ENCODE peak calls at places on chromosomes 6 and 20, in nine cellular contexts. One of them, this sample, is unnamed.

GRCh38 chr6:166949533-166950442 is 6.6 kb downstream of the RNASET2 start:
- DNase-seq in iPS-NIHi11: no peak
- DNase-seq in Right ventricle myocardium superior: no peak
- DNase-seq in GM03348: no peak
- DNase-seq in stimulated activated CD4-positive, alpha-beta T cell treated with anti-CD3 and anti-CD28 coated beads, Interleukin-2, amount 100 ng/mL, for 4 hours: no peak
- DNase-seq in sigmoid colon: no peak
- DNase-seq in ELR: no peak
- DNase-seq in NCI-H510A treated with DMSO at 0.1 percent for 48 hours: no peak
- DNase-seq in B cell: no peak
- DNase-seq in this sample: no peak

GRCh38 chr6:147693185-147693584 is 184.7 kb downstream of the SAMD5 start:
- DNase-seq in Right ventricle myocardium superior: no peak
- DNase-seq in sigmoid colon: no peak
- DNase-seq in stimulated activated CD4-positive, alpha-beta T cell treated with anti-CD3 and anti-CD28 coated beads, Interleukin-2, amount 100 ng/mL, for 4 hours: no peak
- DNase-seq in iPS-NIHi11: no peak
- DNase-seq in ELR: no peak
- DNase-seq in NCI-H510A treated with DMSO at 0.1 percent for 48 hours: no peak
- DNase-seq in B cell: no peak
- DNase-seq in GM03348: no peak
- DNase-seq in this sample: no peak

GRCh38 chr20:35404614-35405259 is 7.0 kb downstream of the UQCC1 start:
- DNase-seq in sigmoid colon: no peak
- DNase-seq in Right ventricle myocardium superior: no peak
- DNase-seq in iPS-NIHi11: no peak
- DNase-seq in GM03348: no peak
- DNase-seq in NCI-H510A treated with DMSO at 0.1 percent for 48 hours: no peak
- DNase-seq in ELR: no peak
- DNase-seq in stimulated activated CD4-positive, alpha-beta T cell treated with anti-CD3 and anti-CD28 coated beads, Interleukin-2, amount 100 ng/mL, for 4 hours: no peak
- DNase-seq in B cell: peak
- DNase-seq in this sample: no peak

GRCh38 chr6:31419842-31420241 is 16.4 kb downstream of the MICA start:
- DNase-seq in sigmoid colon: no peak
- DNase-seq in GM03348: no peak
- DNase-seq in Right ventricle myocardium superior: no peak
- DNase-seq in stimulated activated CD4-positive, alpha-beta T cell treated with anti-CD3 and anti-CD28 coated beads, Interleukin-2, amount 100 ng/mL, for 4 hours: no peak
- DNase-seq in B cell: no peak
- DNase-seq in NCI-H510A treated with DMSO at 0.1 percent for 48 hours: no peak
- DNase-seq in ELR: no peak
- DNase-seq in iPS-NIHi11: no peak
- DNase-seq in this sample: no peak

GRCh38 chr20:17228624-17229061 is 1.8 kb downstream of the PCSK2 start:
- DNase-seq in B cell: no peak
- DNase-seq in Right ventricle myocardium superior: no peak
- DNase-seq in ELR: no peak
- DNase-seq in NCI-H510A treated with DMSO at 0.1 percent for 48 hours: peak
- DNase-seq in GM03348: no peak
- DNase-seq in iPS-NIHi11: peak
- DNase-seq in sigmoid colon: no peak
- DNase-seq in stimulated activated CD4-positive, alpha-beta T cell treated with anti-CD3 and anti-CD28 coated beads, Interleukin-2, amount 100 ng/mL, for 4 hours: no peak
- DNase-seq in this sample: no peak

GRCh38 chr6:101011165-101011564 is 130.0 kb upstream of the ASCC3 start:
- DNase-seq in Right ventricle myocardium superior: no peak
- DNase-seq in NCI-H510A treated with DMSO at 0.1 percent for 48 hours: peak
- DNase-seq in iPS-NIHi11: no peak
- DNase-seq in stimulated activated CD4-positive, alpha-beta T cell treated with anti-CD3 and anti-CD28 coated beads, Interleukin-2, amount 100 ng/mL, for 4 hours: peak
- DNase-seq in B cell: peak
- DNase-seq in sigmoid colon: no peak
- DNase-seq in GM03348: no peak
- DNase-seq in ELR: peak
- DNase-seq in this sample: peak

GRCh38 chr20:11542645-11543044 is 375.0 kb upstream of the BTBD3 start:
- DNase-seq in NCI-H510A treated with DMSO at 0.1 percent for 48 hours: no peak
- DNase-seq in sigmoid colon: no peak
- DNase-seq in B cell: no peak
- DNase-seq in Right ventricle myocardium superior: no peak
- DNase-seq in GM03348: no peak
- DNase-seq in stimulated activated CD4-positive, alpha-beta T cell treated with anti-CD3 and anti-CD28 coated beads, Interleukin-2, amount 100 ng/mL, for 4 hours: no peak
- DNase-seq in ELR: no peak
- DNase-seq in iPS-NIHi11: no peak
- DNase-seq in this sample: no peak

GRCh38 chr20:19880256-19881079 is 122.4 kb downstream of the RIN2 start:
- DNase-seq in GM03348: no peak
- DNase-seq in stimulated activated CD4-positive, alpha-beta T cell treated with anti-CD3 and anti-CD28 coated beads, Interleukin-2, amount 100 ng/mL, for 4 hours: no peak
- DNase-seq in iPS-NIHi11: no peak
- DNase-seq in NCI-H510A treated with DMSO at 0.1 percent for 48 hours: no peak
- DNase-seq in sigmoid colon: no peak
- DNase-seq in ELR: peak
- DNase-seq in Right ventricle myocardium superior: no peak
- DNase-seq in B cell: no peak
- DNase-seq in this sample: no peak

GRCh38 chr6:152462716-152463115 is 174.4 kb downstream of the SYNE1 start:
- DNase-seq in ELR: no peak
- DNase-seq in stimulated activated CD4-positive, alpha-beta T cell treated with anti-CD3 and anti-CD28 coated beads, Interleukin-2, amount 100 ng/mL, for 4 hours: no peak
- DNase-seq in B cell: no peak
- DNase-seq in iPS-NIHi11: no peak
- DNase-seq in NCI-H510A treated with DMSO at 0.1 percent for 48 hours: no peak
- DNase-seq in Right ventricle myocardium superior: no peak
- DNase-seq in GM03348: no peak
- DNase-seq in sigmoid colon: no peak
- DNase-seq in this sample: no peak

GRCh38 chr6:22826961-22827360 is 257.6 kb downstream of the HDGFL1 start:
- DNase-seq in stimulated activated CD4-positive, alpha-beta T cell treated with anti-CD3 and anti-CD28 coated beads, Interleukin-2, amount 100 ng/mL, for 4 hours: no peak
- DNase-seq in Right ventricle myocardium superior: no peak
- DNase-seq in B cell: no peak
- DNase-seq in sigmoid colon: no peak
- DNase-seq in iPS-NIHi11: no peak
- DNase-seq in NCI-H510A treated with DMSO at 0.1 percent for 48 hours: no peak
- DNase-seq in ELR: no peak
- DNase-seq in GM03348: no peak
- DNase-seq in this sample: peak

GRCh38 chr20:5796369-5797040 is 46.3 kb downstream of the SHLD1 start:
- DNase-seq in sigmoid colon: no peak
- DNase-seq in ELR: no peak
- DNase-seq in stimulated activated CD4-positive, alpha-beta T cell treated with anti-CD3 and anti-CD28 coated beads, Interleukin-2, amount 100 ng/mL, for 4 hours: no peak
- DNase-seq in NCI-H510A treated with DMSO at 0.1 percent for 48 hours: no peak
- DNase-seq in B cell: no peak
- DNase-seq in GM03348: no peak
- DNase-seq in Right ventricle myocardium superior: no peak
- DNase-seq in iPS-NIHi11: no peak
- DNase-seq in this sample: no peak

GRCh38 chr6:118717106-118717505 is 65.7 kb upstream of the CEP85L start:
- DNase-seq in iPS-NIHi11: no peak
- DNase-seq in B cell: no peak
- DNase-seq in sigmoid colon: no peak
- DNase-seq in ELR: no peak
- DNase-seq in GM03348: no peak
- DNase-seq in stimulated activated CD4-positive, alpha-beta T cell treated with anti-CD3 and anti-CD28 coated beads, Interleukin-2, amount 100 ng/mL, for 4 hours: no peak
- DNase-seq in NCI-H510A treated with DMSO at 0.1 percent for 48 hours: no peak
- DNase-seq in Right ventricle myocardium superior: no peak
- DNase-seq in this sample: no peak

GRCh38 chr6:104182811-104183210 is 676.9 kb downstream of the HACE1 start:
- DNase-seq in NCI-H510A treated with DMSO at 0.1 percent for 48 hours: no peak
- DNase-seq in stimulated activated CD4-positive, alpha-beta T cell treated with anti-CD3 and anti-CD28 coated beads, Interleukin-2, amount 100 ng/mL, for 4 hours: no peak
- DNase-seq in B cell: no peak
- DNase-seq in Right ventricle myocardium superior: no peak
- DNase-seq in iPS-NIHi11: no peak
- DNase-seq in ELR: peak
- DNase-seq in sigmoid colon: no peak
- DNase-seq in GM03348: no peak
- DNase-seq in this sample: no peak

GRCh38 chr20:23227976-23228375 is 122.6 kb upstream of the NXT1 start:
- DNase-seq in NCI-H510A treated with DMSO at 0.1 percent for 48 hours: no peak
- DNase-seq in GM03348: no peak
- DNase-seq in stimulated activated CD4-positive, alpha-beta T cell treated with anti-CD3 and anti-CD28 coated beads, Interleukin-2, amount 100 ng/mL, for 4 hours: no peak
- DNase-seq in B cell: no peak
- DNase-seq in ELR: no peak
- DNase-seq in iPS-NIHi11: no peak
- DNase-seq in sigmoid colon: no peak
- DNase-seq in Right ventricle myocardium superior: no peak
- DNase-seq in this sample: no peak

GRCh38 chr6:19838442-19839236 is 1.5 kb downstream of the ID4 start:
- DNase-seq in stimulated activated CD4-positive, alpha-beta T cell treated with anti-CD3 and anti-CD28 coated beads, Interleukin-2, amount 100 ng/mL, for 4 hours: no peak
- DNase-seq in ELR: peak
- DNase-seq in Right ventricle myocardium superior: no peak
- DNase-seq in GM03348: peak
- DNase-seq in NCI-H510A treated with DMSO at 0.1 percent for 48 hours: peak
- DNase-seq in B cell: no peak
- DNase-seq in iPS-NIHi11: peak
- DNase-seq in sigmoid colon: peak
- DNase-seq in this sample: peak

GRCh38 chr20:2738734-2739398 is 46.3 kb downstream of the EBF4 start:
- DNase-seq in GM03348: no peak
- DNase-seq in stimulated activated CD4-positive, alpha-beta T cell treated with anti-CD3 and anti-CD28 coated beads, Interleukin-2, amount 100 ng/mL, for 4 hours: no peak
- DNase-seq in iPS-NIHi11: no peak
- DNase-seq in ELR: no peak
- DNase-seq in Right ventricle myocardium superior: no peak
- DNase-seq in B cell: no peak
- DNase-seq in sigmoid colon: no peak
- DNase-seq in NCI-H510A treated with DMSO at 0.1 percent for 48 hours: no peak
- DNase-seq in this sample: no peak

GRCh38 chr6:139114741-139115140 is 20.1 kb upstream of the HECA start:
- DNase-seq in ELR: no peak
- DNase-seq in B cell: no peak
- DNase-seq in sigmoid colon: no peak
- DNase-seq in GM03348: no peak
- DNase-seq in Right ventricle myocardium superior: no peak
- DNase-seq in NCI-H510A treated with DMSO at 0.1 percent for 48 hours: no peak
- DNase-seq in stimulated activated CD4-positive, alpha-beta T cell treated with anti-CD3 and anti-CD28 coated beads, Interleukin-2, amount 100 ng/mL, for 4 hours: no peak
- DNase-seq in iPS-NIHi11: no peak
- DNase-seq in this sample: no peak

GRCh38 chr6:125759184-125759902 is 9.9 kb downstream of the HEY2 start:
- DNase-seq in stimulated activated CD4-positive, alpha-beta T cell treated with anti-CD3 and anti-CD28 coated beads, Interleukin-2, amount 100 ng/mL, for 4 hours: no peak
- DNase-seq in iPS-NIHi11: peak
- DNase-seq in B cell: no peak
- DNase-seq in NCI-H510A treated with DMSO at 0.1 percent for 48 hours: no peak
- DNase-seq in Right ventricle myocardium superior: peak
- DNase-seq in GM03348: no peak
- DNase-seq in sigmoid colon: no peak
- DNase-seq in ELR: no peak
- DNase-seq in this sample: no peak

GRCh38 chr6:4459981-4460380 is 316.2 kb upstream of the CDYL start:
- DNase-seq in B cell: no peak
- DNase-seq in ELR: no peak
- DNase-seq in GM03348: no peak
- DNase-seq in sigmoid colon: no peak
- DNase-seq in NCI-H510A treated with DMSO at 0.1 percent for 48 hours: no peak
- DNase-seq in iPS-NIHi11: no peak
- DNase-seq in stimulated activated CD4-positive, alpha-beta T cell treated with anti-CD3 and anti-CD28 coated beads, Interleukin-2, amount 100 ng/mL, for 4 hours: no peak
- DNase-seq in Right ventricle myocardium superior: no peak
- DNase-seq in this sample: no peak

GRCh38 chr20:56195946-56196345 is 52.6 kb upstream of the MC3R start:
- DNase-seq in GM03348: no peak
- DNase-seq in B cell: no peak
- DNase-seq in Right ventricle myocardium superior: no peak
- DNase-seq in sigmoid colon: no peak
- DNase-seq in stimulated activated CD4-positive, alpha-beta T cell treated with anti-CD3 and anti-CD28 coated beads, Interleukin-2, amount 100 ng/mL, for 4 hours: no peak
- DNase-seq in NCI-H510A treated with DMSO at 0.1 percent for 48 hours: no peak
- DNase-seq in iPS-NIHi11: no peak
- DNase-seq in ELR: no peak
- DNase-seq in this sample: no peak

GRCh38 chr6:160106701-160107100 is 14.9 kb upstream of the SLC22A1 start:
- DNase-seq in GM03348: no peak
- DNase-seq in iPS-NIHi11: no peak
- DNase-seq in NCI-H510A treated with DMSO at 0.1 percent for 48 hours: no peak
- DNase-seq in stimulated activated CD4-positive, alpha-beta T cell treated with anti-CD3 and anti-CD28 coated beads, Interleukin-2, amount 100 ng/mL, for 4 hours: no peak
- DNase-seq in sigmoid colon: no peak
- DNase-seq in Right ventricle myocardium superior: no peak
- DNase-seq in ELR: peak
- DNase-seq in B cell: no peak
- DNase-seq in this sample: no peak

GRCh38 chr20:35510946-35511735 is 18.3 kb downstream of the C20orf173 start:
- DNase-seq in Right ventricle myocardium superior: no peak
- DNase-seq in ELR: no peak
- DNase-seq in NCI-H510A treated with DMSO at 0.1 percent for 48 hours: no peak
- DNase-seq in sigmoid colon: no peak
- DNase-seq in B cell: no peak
- DNase-seq in GM03348: no peak
- DNase-seq in iPS-NIHi11: no peak
- DNase-seq in stimulated activated CD4-positive, alpha-beta T cell treated with anti-CD3 and anti-CD28 coated beads, Interleukin-2, amount 100 ng/mL, for 4 hours: no peak
- DNase-seq in this sample: no peak

GRCh38 chr20:10853176-10853575 is 179.4 kb upstream of the JAG1 start:
- DNase-seq in iPS-NIHi11: no peak
- DNase-seq in B cell: no peak
- DNase-seq in stimulated activated CD4-positive, alpha-beta T cell treated with anti-CD3 and anti-CD28 coated beads, Interleukin-2, amount 100 ng/mL, for 4 hours: no peak
- DNase-seq in sigmoid colon: no peak
- DNase-seq in ELR: no peak
- DNase-seq in GM03348: no peak
- DNase-seq in NCI-H510A treated with DMSO at 0.1 percent for 48 hours: no peak
- DNase-seq in Right ventricle myocardium superior: no peak
- DNase-seq in this sample: no peak

GRCh38 chr6:170098428-170099170 is 192.3 kb downstream of the DLL1 start:
- DNase-seq in B cell: no peak
- DNase-seq in stimulated activated CD4-positive, alpha-beta T cell treated with anti-CD3 and anti-CD28 coated beads, Interleukin-2, amount 100 ng/mL, for 4 hours: no peak
- DNase-seq in iPS-NIHi11: peak
- DNase-seq in Right ventricle myocardium superior: no peak
- DNase-seq in GM03348: no peak
- DNase-seq in ELR: no peak
- DNase-seq in sigmoid colon: peak
- DNase-seq in NCI-H510A treated with DMSO at 0.1 percent for 48 hours: no peak
- DNase-seq in this sample: no peak

GRCh38 chr6:127481628-127482027 is 22.4 kb upstream of the KIAA0408 start:
- DNase-seq in B cell: no peak
- DNase-seq in ELR: peak
- DNase-seq in GM03348: no peak
- DNase-seq in Right ventricle myocardium superior: no peak
- DNase-seq in iPS-NIHi11: no peak
- DNase-seq in sigmoid colon: no peak
- DNase-seq in stimulated activated CD4-positive, alpha-beta T cell treated with anti-CD3 and anti-CD28 coated beads, Interleukin-2, amount 100 ng/mL, for 4 hours: no peak
- DNase-seq in NCI-H510A treated with DMSO at 0.1 percent for 48 hours: no peak
- DNase-seq in this sample: peak

GRCh38 chr20:35497780-35498189 is 31.7 kb downstream of the C20orf173 start:
- DNase-seq in Right ventricle myocardium superior: peak
- DNase-seq in NCI-H510A treated with DMSO at 0.1 percent for 48 hours: no peak
- DNase-seq in B cell: no peak
- DNase-seq in GM03348: no peak
- DNase-seq in iPS-NIHi11: no peak
- DNase-seq in ELR: no peak
- DNase-seq in sigmoid colon: peak
- DNase-seq in stimulated activated CD4-positive, alpha-beta T cell treated with anti-CD3 and anti-CD28 coated beads, Interleukin-2, amount 100 ng/mL, for 4 hours: no peak
- DNase-seq in this sample: no peak

GRCh38 chr6:23420659-23421350 is 705.2 kb upstream of the NRSN1 start:
- DNase-seq in stimulated activated CD4-positive, alpha-beta T cell treated with anti-CD3 and anti-CD28 coated beads, Interleukin-2, amount 100 ng/mL, for 4 hours: no peak
- DNase-seq in B cell: no peak
- DNase-seq in iPS-NIHi11: no peak
- DNase-seq in Right ventricle myocardium superior: no peak
- DNase-seq in GM03348: no peak
- DNase-seq in ELR: no peak
- DNase-seq in sigmoid colon: no peak
- DNase-seq in NCI-H510A treated with DMSO at 0.1 percent for 48 hours: no peak
- DNase-seq in this sample: no peak

GRCh38 chr6:12570461-12571030 is 146.0 kb upstream of the PHACTR1 start:
- DNase-seq in B cell: no peak
- DNase-seq in sigmoid colon: no peak
- DNase-seq in NCI-H510A treated with DMSO at 0.1 percent for 48 hours: no peak
- DNase-seq in Right ventricle myocardium superior: no peak
- DNase-seq in GM03348: peak
- DNase-seq in ELR: peak
- DNase-seq in stimulated activated CD4-positive, alpha-beta T cell treated with anti-CD3 and anti-CD28 coated beads, Interleukin-2, amount 100 ng/mL, for 4 hours: no peak
- DNase-seq in iPS-NIHi11: no peak
- DNase-seq in this sample: no peak

GRCh38 chr6:110357298-110357695 is 852 bp downstream of the METTL24 start:
- DNase-seq in sigmoid colon: peak
- DNase-seq in ELR: no peak
- DNase-seq in stimulated activated CD4-positive, alpha-beta T cell treated with anti-CD3 and anti-CD28 coated beads, Interleukin-2, amount 100 ng/mL, for 4 hours: no peak
- DNase-seq in Right ventricle myocardium superior: no peak
- DNase-seq in NCI-H510A treated with DMSO at 0.1 percent for 48 hours: no peak
- DNase-seq in B cell: no peak
- DNase-seq in iPS-NIHi11: no peak
- DNase-seq in GM03348: peak
- DNase-seq in this sample: no peak